ENCODE peak calls at places on chromosomes 13 and 19, in ten cellular contexts. A is stomach; O is heart right ventricle; S is uterus; X is ovary; R is testis; J is cardiac muscle cell; I is fibroblast of lung; N is ascending aorta; W is naive thymus-derived CD4-positive, alpha-beta T cell. U is an unnamed sample. For H3K4me1, the result is how much of the 10 kb centered on the place peaks cover.

GRCh38 chr13:104553156-104553555 is 1486.9 kb upstream of the SLC10A2 start:
- DNase-seq in A (no peak), O (no peak), S (no peak), X (no peak), R (no peak), J (peak), I (peak), N (no peak), W (no peak), U (no peak)

GRCh38 chr13:108915095-108915633 is 285.8 kb downstream of the MYO16 start:
- DNase-seq in A (no peak), O (no peak), S (no peak), X (no peak), R (peak), J (peak), I (peak), N (no peak), W (no peak), U (no peak)

GRCh38 chr13:110920038-110920437 is 5.2 kb upstream of the ANKRD10 start:
- DNase-seq in A (peak), O (peak), S (no peak), X (no peak), R (peak), J (no peak), I (no peak), N (no peak), W (no peak), U (peak)

GRCh38 chr13:84126671-84127171 is 244.4 kb upstream of the SLITRK1 start:
- DNase-seq in A (no peak), O (no peak), S (no peak), X (no peak), R (no peak), J (no peak), I (no peak), N (no peak), W (no peak), U (no peak)

GRCh38 chr13:112032186-112032835 is 34.6 kb upstream of the SOX1 start:
- DNase-seq in A (no peak), O (no peak), S (no peak), X (no peak), R (no peak), J (no peak), I (no peak), N (no peak), W (no peak), U (no peak)

GRCh38 chr19:15283141-15283885 is 49.0 kb downstream of the BRD4 start:
- DNase-seq in A (no peak), O (no peak), S (no peak), X (no peak), R (no peak), J (peak), I (peak), N (peak), W (no peak), U (no peak)

GRCh38 chr13:31073859-31074718 is 87.6 kb downstream of the HSPH1 start:
- DNase-seq in A (no peak), O (no peak), S (no peak), X (no peak), R (no peak), J (peak), I (peak), N (no peak), W (no peak), U (no peak)

GRCh38 chr13:95924389-95924994 is 128.7 kb downstream of the UGGT2 start:
- DNase-seq in A (no peak), O (no peak), S (no peak), X (no peak), R (no peak), J (peak), I (peak), N (no peak), W (no peak), U (no peak)

GRCh38 chr13:98289339-98289935 is 112.4 kb upstream of the RNF113B start:
- DNase-seq in A (no peak), O (no peak), S (no peak), X (no peak), R (no peak), J (no peak), I (no peak), N (no peak), W (no peak), U (no peak)

GRCh38 chr13:47896546-47896945 is 104.5 kb downstream of the SUCLA2 start:
- DNase-seq in A (no peak), O (no peak), S (no peak), X (no peak), R (no peak), J (no peak), I (no peak), N (no peak), W (no peak), U (no peak)

GRCh38 chr19:6753178-6754031 is 13.8 kb downstream of the SH2D3A start:
- DNase-seq in A (peak), O (peak), S (peak), X (peak), R (peak), J (peak), I (peak), N (no peak), W (peak), U (peak)

GRCh38 chr13:39970177-39970846 is 314.9 kb downstream of the COG6 start:
- DNase-seq in A (no peak), O (no peak), S (no peak), X (no peak), R (no peak), J (no peak), I (no peak), N (no peak), W (no peak), U (no peak)

GRCh38 chr13:95797016-95797415 is 120.1 kb downstream of the DNAJC3 start:
- DNase-seq in A (no peak), O (no peak), S (no peak), X (no peak), R (no peak), J (peak), I (peak), N (no peak), W (no peak), U (no peak)

GRCh38 chr19:55277494-55277893 is 2.4 kb downstream of the HSPBP1 start:
- DNase-seq in A (no peak), O (no peak), S (no peak), X (no peak), R (no peak), J (no peak), I (no peak), N (no peak), W (no peak), U (no peak)

GRCh38 chr13:106911602-106912001 is 343.7 kb upstream of the ARGLU1 start:
- DNase-seq in A (no peak), O (no peak), S (no peak), X (no peak), R (no peak), J (no peak), I (no peak), N (no peak), W (no peak), U (no peak)

GRCh38 chr13:58165617-58166016 is 534.1 kb downstream of the PCDH17 start:
- DNase-seq in A (no peak), O (no peak), S (no peak), X (no peak), R (no peak), J (no peak), I (no peak), N (no peak), W (no peak), U (no peak)

GRCh38 chr19:33784432-33784831 is 12.2 kb upstream of the KCTD15 start:
- DNase-seq in A (no peak), O (no peak), S (no peak), X (no peak), R (no peak), J (no peak), I (no peak), N (no peak), W (no peak), U (no peak)

GRCh38 chr13:46149272-46150133 is 32.5 kb downstream of the LCP1 start:
- DNase-seq in A (no peak), O (no peak), S (no peak), X (no peak), R (no peak), J (no peak), I (no peak), N (no peak), W (no peak), U (no peak)

GRCh38 chr13:47707414-47707813 is 293.7 kb downstream of the SUCLA2 start:
- DNase-seq in A (no peak), O (no peak), S (no peak), X (no peak), R (no peak), J (no peak), I (no peak), N (no peak), W (no peak), U (no peak)

GRCh38 chr13:39451301-39451700 is 151.7 kb downstream of the LHFPL6 start:
- DNase-seq in A (no peak), O (no peak), S (no peak), X (no peak), R (no peak), J (peak), I (peak), N (no peak), W (no peak), U (no peak)

GRCh38 chr13:68988176-68988575 is 1119.5 kb upstream of the ATXN8OS start:
- DNase-seq in A (no peak), O (no peak), S (no peak), X (no peak), R (no peak), J (no peak), I (no peak), N (no peak), W (no peak), U (no peak)

GRCh38 chr13:106534844-106535551 is 464 bp downstream of the EFNB2 start:
- DNase-seq in A (peak), O (peak), S (no peak), X (peak), R (no peak), J (peak), I (peak), N (no peak), W (no peak), U (peak)

DNA sequence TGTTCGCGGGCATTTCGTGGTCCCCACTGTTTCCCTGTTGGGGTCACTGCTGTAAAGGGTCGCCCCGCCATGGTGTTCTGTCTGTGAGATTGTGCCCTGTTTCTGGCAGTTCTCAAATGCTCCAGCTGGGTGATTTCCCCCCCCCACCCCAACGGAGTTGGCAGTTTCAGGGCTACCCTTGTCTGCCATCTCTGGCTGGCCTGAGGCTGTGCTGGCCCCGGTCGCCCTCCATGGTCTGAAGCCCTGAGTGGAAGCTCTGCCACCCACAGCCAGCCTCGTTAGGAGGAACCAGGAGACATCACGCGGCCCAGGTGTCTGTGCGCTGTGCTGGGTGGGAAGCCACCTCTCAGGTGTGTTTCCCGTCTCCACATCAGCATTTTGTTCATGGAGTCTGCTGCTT is 64.5 kb downstream of the MCF2L start:
- DNase-seq in A (no peak), O (peak), S (no peak), X (no peak), R (no peak), J (peak), I (no peak), N (no peak), W (no peak), U (no peak)
- H3K4me1 ChIP-seq in A (under half), O (under half), S (under half), X (under half), R (under half), J (under half), I (under half), N (under half), W (under half), U (under half)

GRCh38 chr19:48813123-48813911 is 2.5 kb upstream of the BCAT2 start:
- DNase-seq in A (no peak), O (no peak), S (no peak), X (peak), R (no peak), J (no peak), I (no peak), N (no peak), W (no peak), U (no peak)
- H3K27ac ChIP-seq in A (peak), O (peak), S (peak), X (peak), R (peak), J (peak), I (no peak), N (peak), W (no peak), U (peak)

DNA sequence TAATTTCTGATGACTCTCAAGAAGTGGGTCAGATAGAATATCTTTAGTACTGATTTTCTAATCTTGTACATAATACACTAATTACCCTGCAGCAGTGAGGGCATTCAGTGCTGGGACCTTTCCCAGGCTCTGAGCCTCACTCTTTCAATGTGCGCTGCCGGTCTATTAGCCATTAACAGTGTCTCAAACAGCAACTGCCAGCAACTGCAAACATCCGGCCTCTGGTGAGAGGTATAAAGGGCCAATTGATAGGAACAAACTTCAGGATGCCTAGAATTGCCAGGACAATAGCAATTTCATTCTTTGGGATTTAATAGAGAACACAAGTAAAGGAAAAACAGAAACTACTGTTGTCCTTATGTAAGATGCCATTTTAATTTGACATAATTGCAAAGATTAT is 604.4 kb upstream of the SPRY2 start:
- DNase-seq in A (peak), O (peak), S (no peak), X (no peak), R (no peak), J (peak), I (peak), N (no peak), W (no peak), U (no peak)
- H3K4me1 ChIP-seq in A (under half), O (under half), S (under half), X (under half), R (under half), J (under half), I (under half), N (under half), W (under half), U (under half)

GRCh38 chr19:40802300-40803169 is 3.5 kb downstream of the EGLN2 start:
- DNase-seq in A (peak), O (peak), S (peak), X (peak), R (peak), J (peak), I (no peak), N (no peak), W (no peak), U (peak)
- H3K27ac ChIP-seq in A (peak), O (peak), S (peak), X (peak), R (peak), J (peak), I (peak), N (peak), W (peak), U (peak)

GRCh38 chr13:66926200-66926850 is 303.8 kb downstream of the PCDH9 start:
- DNase-seq in A (no peak), O (no peak), S (no peak), X (no peak), R (no peak), J (no peak), I (no peak), N (no peak), W (no peak), U (no peak)

GRCh38 chr13:66927562-66927961 is 302.6 kb downstream of the PCDH9 start:
- DNase-seq in A (no peak), O (no peak), S (no peak), X (no peak), R (no peak), J (no peak), I (no peak), N (no peak), W (no peak), U (no peak)

GRCh38 chr13:66922444-66922843 is 307.7 kb downstream of the PCDH9 start:
- DNase-seq in A (no peak), O (no peak), S (no peak), X (no peak), R (no peak), J (no peak), I (no peak), N (no peak), W (no peak), U (no peak)

GRCh38 chr13:66926851-66927524 is 303.1 kb downstream of the PCDH9 start:
- DNase-seq in A (no peak), O (no peak), S (no peak), X (no peak), R (no peak), J (no peak), I (no peak), N (no peak), W (no peak), U (no peak)
- H3K4me1 ChIP-seq in A (under half), O (under half), S (under half), X (under half), R (under half), J (under half), I (under half), N (under half), W (under half), U (under half)

GRCh38 chr13:32140109-32140508 is 108.5 kb downstream of the FRY start:
- DNase-seq in A (no peak), O (no peak), S (no peak), X (no peak), R (no peak), J (no peak), I (no peak), N (no peak), W (no peak), U (no peak)
- H3K27ac ChIP-seq in A (no peak), O (no peak), S (no peak), X (no peak), R (no peak), J (no peak), I (no peak), N (no peak), W (no peak), U (no peak)

GRCh38 chr19:45041125-45041524 is 2.3 kb downstream of the CLASRP start:
- DNase-seq in A (no peak), O (no peak), S (no peak), X (no peak), R (no peak), J (no peak), I (no peak), N (no peak), W (no peak), U (no peak)
- H3K4me1 ChIP-seq in A (half or more), O (under half), S (under half), X (under half), R (under half), J (under half), I (under half), N (under half), W (under half), U (half or more)